ENCODE peak calls at places on chromosomes 2 and 18, in four cellular contexts. X, N, J and S are unnamed samples.

GRCh38 chr18:71168576-71169145 is 879.8 kb downstream of the SOCS6 start:
- DNase-seq in X (no peak), N (no peak), J (no peak), S (no peak)

GRCh38 chr18:9779630-9780029 is 71.5 kb downstream of the RAB31 start:
- DNase-seq in X (no peak), N (no peak), J (no peak), S (peak)

GRCh38 chr2:75321558-75321957 is 122.2 kb upstream of the TACR1 start:
- DNase-seq in X (no peak), N (peak), J (no peak), S (no peak)

GRCh38 chr2:68272246-68272987 is 20.1 kb upstream of the PPP3R1 start:
- DNase-seq in X (no peak), N (no peak), J (no peak), S (no peak)

GRCh38 chr18:8833480-8833879 is 128.1 kb downstream of the MTCL1 start:
- DNase-seq in X (no peak), N (no peak), J (no peak), S (no peak)

GRCh38 chr18:78779996-78780718 is 199.5 kb upstream of the SALL3 start:
- DNase-seq in X (no peak), N (no peak), J (no peak), S (no peak)

GRCh38 chr18:5294113-5294617 is 1.4 kb downstream of the ZBTB14 start:
- DNase-seq in X (no peak), N (no peak), J (peak), S (peak)

GRCh38 chr2:106516436-106516835 is 29.3 kb downstream of the CD8B2 start:
- DNase-seq in X (no peak), N (no peak), J (no peak), S (no peak)

GRCh38 chr2:3823748-3824147 is 120.4 kb downstream of the DCDC2C start:
- DNase-seq in X (no peak), N (no peak), J (no peak), S (peak)

GRCh38 chr2:189492451-189492850 is 51.2 kb downstream of the WDR75 start:
- DNase-seq in X (no peak), N (no peak), J (no peak), S (peak)

GRCh38 chr2:674319-674985 is 2.8 kb downstream of the TMEM18 start:
- DNase-seq in X (no peak), N (no peak), J (no peak), S (no peak)

GRCh38 chr2:5756266-5756665 is 64.1 kb downstream of the SOX11 start:
- DNase-seq in X (no peak), N (no peak), J (peak), S (no peak)

GRCh38 chr2:154706660-154707059 is 8.2 kb downstream of the KCNJ3 start:
- DNase-seq in X (no peak), N (no peak), J (no peak), S (no peak)

GRCh38 chr2:41912337-41912736 is 135.5 kb upstream of the PKDCC start:
- DNase-seq in X (no peak), N (no peak), J (no peak), S (peak)

GRCh38 chr18:7117390-7118355 is at the start of gene LAMA1:
- DNase-seq in X (peak), N (peak), J (peak), S (no peak)
- H3K4me3 ChIP-seq in X (peak), N (peak), J (peak), S (peak)

DNA sequence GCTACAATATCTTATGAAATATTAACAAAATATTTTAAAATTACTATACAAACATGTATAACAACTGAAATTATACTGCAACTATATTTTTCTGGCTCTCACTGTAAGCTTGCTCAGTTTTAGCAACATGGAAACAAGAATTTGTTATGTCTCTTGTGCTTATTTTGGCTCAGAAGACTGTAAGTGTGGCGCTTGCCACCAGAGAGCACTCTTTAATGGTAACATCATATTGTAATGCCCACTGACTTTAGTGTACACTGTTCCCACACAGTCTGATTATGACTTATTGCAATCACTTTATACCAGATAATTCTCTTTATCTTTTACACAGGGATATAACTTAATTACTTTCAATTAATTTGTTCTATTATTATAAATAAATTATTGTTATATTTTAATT is 1500.6 kb upstream of the TMEFF2 start:
- DNase-seq in X (peak), N (peak), J (peak), S (peak)
- TF ChIP-seq CTCF in X (peak), N (peak), J (peak), S (peak)

GRCh38 chr2:42976400-42976799 is 184.0 kb upstream of the HAAO start:
- DNase-seq in X (no peak), N (no peak), J (no peak), S (no peak)

GRCh38 chr2:42974697-42975357 is 182.4 kb upstream of the HAAO start:
- DNase-seq in X (peak), N (peak), J (peak), S (peak)

GRCh38 chr2:42974303-42974696 is 181.9 kb upstream of the HAAO start:
- DNase-seq in X (no peak), N (no peak), J (no peak), S (no peak)

GRCh38 chr2:42973771-42974170 is 181.4 kb upstream of the HAAO start:
- DNase-seq in X (peak), N (no peak), J (no peak), S (no peak)

DNA sequence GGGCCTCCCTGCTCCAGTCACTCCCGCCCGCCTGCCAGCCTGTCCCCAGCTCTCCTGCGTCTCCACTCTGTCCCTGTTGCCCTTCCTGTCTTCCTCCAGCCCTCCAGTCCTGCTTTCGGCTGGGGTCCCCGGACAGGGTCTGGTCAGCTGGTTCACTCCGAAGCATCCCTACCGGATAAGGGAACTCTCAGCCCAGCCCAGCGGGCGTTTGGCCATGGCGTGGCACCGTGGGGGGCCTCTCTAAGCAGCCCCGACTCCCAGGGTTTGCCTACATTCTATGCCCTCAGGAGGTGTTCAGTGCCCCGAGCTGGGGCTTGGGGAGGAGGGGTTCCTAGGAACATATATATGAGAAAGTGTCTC is 183.0 kb upstream of the HAAO start:
- DNase-seq in X (no peak), N (no peak), J (no peak), S (no peak)
- H3K4me3 ChIP-seq in X (no peak), N (no peak), J (peak), S (peak)

GRCh38 chr2:168685619-168686453 is 116.6 kb upstream of the NOSTRIN start:
- DNase-seq in X (no peak), N (no peak), J (no peak), S (no peak)

GRCh38 chr2:168686485-168687191 is 115.8 kb upstream of the NOSTRIN start:
- DNase-seq in X (no peak), N (no peak), J (no peak), S (no peak)

GRCh38 chr2:168683996-168684395 is 118.4 kb upstream of the NOSTRIN start:
- DNase-seq in X (no peak), N (no peak), J (no peak), S (no peak)

GRCh38 chr2:168684921-168685618 is 117.4 kb upstream of the NOSTRIN start:
- DNase-seq in X (no peak), N (no peak), J (no peak), S (no peak)

GRCh38 chr2:168687314-168687713 is 115.1 kb upstream of the NOSTRIN start:
- DNase-seq in X (no peak), N (peak), J (peak), S (peak)
- TF ChIP-seq CTCF in X (peak), N (peak), J (no peak), S (peak)

GRCh38 chr18:3624818-3625716 is 175.1 kb downstream of the TGIF1 start:
- DNase-seq in X (peak), N (no peak), J (no peak), S (peak)
- H3K4me3 ChIP-seq in X (no peak), N (no peak), J (no peak), S (peak)

GRCh38 chr2:23566236-23567142 is 181.5 kb downstream of the KLHL29 start:
- DNase-seq in X (peak), N (peak), J (peak), S (peak)
- TF ChIP-seq CTCF in X (peak), N (peak), J (peak), S (peak)

DNA sequence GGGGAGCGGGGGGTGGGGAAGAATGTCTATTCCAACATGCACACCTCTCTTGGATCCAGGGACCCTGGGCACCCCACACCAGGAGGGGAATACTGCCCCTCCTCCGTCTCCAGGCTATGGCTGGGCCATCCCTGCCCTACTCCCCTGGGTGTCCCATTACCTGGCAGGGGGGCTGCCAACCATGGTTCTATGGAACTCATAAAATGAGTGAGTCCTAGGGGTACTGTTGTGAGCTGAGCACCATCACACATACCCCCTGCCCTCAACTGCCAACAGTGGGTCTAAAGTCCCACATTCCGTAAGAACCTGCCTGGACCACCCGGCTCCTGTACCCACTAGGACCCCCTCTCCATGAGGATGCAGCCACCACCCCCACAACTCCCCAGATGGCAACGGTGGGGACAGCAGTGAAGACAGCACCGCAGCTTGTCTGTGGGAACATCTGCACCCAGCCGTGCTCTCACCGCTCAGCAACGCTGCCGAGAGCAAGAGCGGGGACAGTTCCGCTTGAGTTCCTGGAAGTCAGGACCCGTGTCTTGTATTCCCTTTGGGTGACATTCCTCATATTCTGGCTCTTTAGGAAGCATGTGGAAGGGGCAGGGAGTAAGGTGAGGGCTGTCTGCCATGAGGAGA is 41.5 kb downstream of the BIN1 start:
- DNase-seq in X (no peak), N (no peak), J (no peak), S (no peak)
- H3K4me3 ChIP-seq in X (no peak), N (no peak), J (no peak), S (no peak)